ENCODE peak calls at places on chromosomes 16 and 17, in ten cellular contexts. I is dorsolateral prefrontal cortex, A is Panc1, P is stomach, Q is fibroblast of mammary gland, S is ascending aorta, K is fibroblast of the aortic adventitia, N is body of pancreas, R is foreskin fibroblast, J is upper lobe of right lung. L is an unnamed sample.

GRCh38 chr16:31880322-31880979 is 6.8 kb downstream of the ZNF267 start:
- DNase-seq in I (no peak), A (no peak), P (no peak), Q (peak), S (no peak), K (peak), N (no peak), R (peak), J (no peak), L (no peak)

GRCh38 chr16:30947533-30948086 is 1.3 kb upstream of the ORAI3 start:
- DNase-seq in I (no peak), A (no peak), P (no peak), Q (no peak), S (no peak), K (no peak), N (no peak), R (no peak), J (no peak), L (no peak)

GRCh38 chr17:62792122-62792800 is 15.9 kb downstream of the MARCHF10 start:
- DNase-seq in I (no peak), A (peak), P (no peak), Q (peak), S (no peak), K (peak), N (peak), R (peak), J (no peak), L (no peak)

GRCh38 chr16:81517150-81517499 is 72.5 kb downstream of the CMIP start:
- DNase-seq in I (no peak), A (no peak), P (no peak), Q (no peak), S (no peak), K (no peak), N (no peak), R (no peak), J (no peak), L (no peak)

GRCh38 chr17:48804936-48805411 is 12.1 kb downstream of the TTLL6 start:
- DNase-seq in I (no peak), A (no peak), P (peak), Q (peak), S (no peak), K (peak), N (peak), R (peak), J (peak), L (peak)

GRCh38 chr17:72445055-72445991 is 324.5 kb downstream of the SOX9 start:
- DNase-seq in I (no peak), A (no peak), P (peak), Q (no peak), S (no peak), K (no peak), N (no peak), R (no peak), J (peak), L (no peak)

GRCh38 chr16:89112377-89113151 is 18.9 kb downstream of the ACSF3 start:
- DNase-seq in I (peak), A (no peak), P (no peak), Q (no peak), S (no peak), K (no peak), N (no peak), R (no peak), J (peak), L (no peak)

GRCh38 chr17:44002141-44002848 is 2.1 kb upstream of the NAGS start:
- DNase-seq in I (no peak), A (no peak), P (no peak), Q (peak), S (no peak), K (peak), N (no peak), R (peak), J (no peak), L (no peak)

GRCh38 chr17:915416-916201 is 64.0 kb downstream of the NXN start:
- DNase-seq in I (no peak), A (no peak), P (no peak), Q (peak), S (no peak), K (peak), N (no peak), R (peak), J (no peak), L (no peak)

GRCh38 chr17:19619705-19620325 is 28.7 kb upstream of the ALDH3A2 start:
- DNase-seq in I (no peak), A (no peak), P (no peak), Q (no peak), S (no peak), K (no peak), N (no peak), R (no peak), J (no peak), L (no peak)

GRCh38 chr17:19618015-19618414 is 30.5 kb upstream of the ALDH3A2 start:
- DNase-seq in I (no peak), A (no peak), P (no peak), Q (no peak), S (no peak), K (no peak), N (no peak), R (no peak), J (no peak), L (no peak)

GRCh38 chr17:19610879-19611278 is 37.7 kb upstream of the ALDH3A2 start:
- DNase-seq in I (no peak), A (no peak), P (no peak), Q (no peak), S (no peak), K (no peak), N (no peak), R (no peak), J (no peak), L (no peak)

GRCh38 chr17:19613979-19614378 is 34.6 kb upstream of the ALDH3A2 start:
- DNase-seq in I (no peak), A (no peak), P (no peak), Q (no peak), S (no peak), K (no peak), N (no peak), R (no peak), J (no peak), L (no peak)

GRCh38 chr17:19614900-19615299 is 33.7 kb upstream of the ALDH3A2 start:
- DNase-seq in I (no peak), A (no peak), P (no peak), Q (no peak), S (no peak), K (no peak), N (no peak), R (no peak), J (no peak), L (no peak)
- TF ChIP-seq CTCF in I (no peak), A (no peak), P (no peak), Q (no peak), S (no peak), K (no peak), N (no peak), R (no peak), J (no peak), L (no peak)

GRCh38 chr17:31533546-31534155 is 142.2 kb downstream of the RAB11FIP4 start:
- DNase-seq in I (no peak), A (no peak), P (peak), Q (peak), S (no peak), K (peak), N (no peak), R (peak), J (no peak), L (peak)
- TF ChIP-seq CTCF in I (peak), A (no peak), P (no peak), Q (peak), S (peak), K (peak), N (no peak), R (peak), J (peak), L (peak)

DNA sequence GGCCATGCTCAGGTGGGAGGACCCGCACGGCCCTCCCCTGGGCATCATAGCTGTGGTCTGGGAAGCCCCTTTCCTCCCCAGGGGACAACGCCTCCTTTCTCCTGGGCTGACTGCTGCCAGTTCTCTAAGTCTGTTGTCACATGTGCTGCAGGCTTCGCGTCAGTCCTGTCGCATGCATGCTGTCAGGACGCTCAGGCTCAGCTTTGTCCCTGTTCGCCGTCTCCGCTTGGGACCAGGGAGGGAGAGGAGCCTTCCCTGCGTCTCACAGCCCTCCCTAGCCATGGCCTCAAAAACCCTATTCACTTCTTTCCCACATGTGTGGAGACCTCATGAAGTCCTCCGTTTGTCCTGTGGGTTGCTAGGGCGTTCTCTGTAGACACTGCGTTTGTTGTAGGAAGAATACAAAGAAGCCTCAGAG is 21.4 kb downstream of the LDHD start:
- DNase-seq in I (no peak), A (no peak), P (no peak), Q (no peak), S (no peak), K (no peak), N (no peak), R (no peak), J (no peak), L (no peak)
- TF ChIP-seq CTCF in I (no peak), A (no peak), P (no peak), Q (no peak), S (no peak), K (no peak), N (no peak), R (no peak), J (no peak), L (no peak)

GRCh38 chr16:78929798-78930197 is 670.7 kb downstream of the MAF start:
- DNase-seq in I (no peak), A (no peak), P (no peak), Q (no peak), S (no peak), K (no peak), N (no peak), R (no peak), J (no peak), L (no peak)

GRCh38 chr16:78932395-78932794 is 668.1 kb downstream of the MAF start:
- DNase-seq in I (no peak), A (no peak), P (no peak), Q (no peak), S (no peak), K (no peak), N (no peak), R (no peak), J (no peak), L (no peak)

GRCh38 chr16:78936060-78936459 is 664.5 kb downstream of the MAF start:
- DNase-seq in I (no peak), A (no peak), P (no peak), Q (no peak), S (no peak), K (no peak), N (no peak), R (no peak), J (no peak), L (no peak)

GRCh38 chr16:78930561-78930960 is 670.0 kb downstream of the MAF start:
- DNase-seq in I (no peak), A (no peak), P (no peak), Q (no peak), S (no peak), K (no peak), N (no peak), R (no peak), J (no peak), L (no peak)

GRCh38 chr16:78931267-78932060 is 669.1 kb downstream of the MAF start:
- DNase-seq in I (no peak), A (no peak), P (no peak), Q (no peak), S (no peak), K (no peak), N (no peak), R (no peak), J (no peak), L (no peak)
- TF ChIP-seq CTCF in I (no peak), A (no peak), P (no peak), Q (no peak), S (no peak), K (no peak), N (no peak), R (no peak), J (no peak), L (no peak)

GRCh38 chr17:56710986-56711385 is 117.5 kb downstream of the NOG start:
- DNase-seq in I (no peak), A (no peak), P (no peak), Q (no peak), S (no peak), K (no peak), N (no peak), R (no peak), J (no peak), L (no peak)
- TF ChIP-seq CTCF in I (no peak), A (no peak), P (no peak), Q (no peak), S (no peak), K (no peak), N (no peak), R (no peak), J (no peak), L (no peak)

L was measured in GM13977.